ENCODE peak calls at places on chromosomes 12 and 14, in eight cellular contexts. I is hepatocyte, J is neuronal stem cell, Z is GM12878, L is IMR-90, S is Karpas-422, N is neural progenitor cell, V is GM23248. F is an unnamed sample.
A peak's percentile ranks its signal among the peaks of the same experiment; 100 is the strongest.

GRCh38 chr14:61503167-61503801 is 181.9 kb downstream of the PRKCH start:
- DNase-seq in J (no peak), V (no peak), L (peak; percentile 33), I (no peak), Z (peak; percentile 94), S (peak; percentile 93), N (no peak), F (no peak)

GRCh38 chr12:120962487-120963054 is 15.8 kb upstream of the HNF1A start:
- DNase-seq in Z (no peak), S (no peak), L (peak; percentile 5), V (peak; percentile 45), N (no peak), J (no peak), I (no peak), F (no peak)

GRCh38 chr14:54785778-54786160 is 116.9 kb downstream of the GCH1 start:
- DNase-seq in V (no peak), J (no peak), I (no peak), S (peak; percentile 91), L (no peak), Z (no peak), N (no peak), F (no peak)

GRCh38 chr12:2294651-2295475 is 242.1 kb downstream of the CACNA1C start:
- DNase-seq in Z (no peak), N (no peak), L (peak; percentile 69), V (peak; percentile 71), J (no peak), I (peak; percentile 51), S (no peak), F (peak; percentile 69)

GRCh38 chr12:130401703-130402102 is 64.0 kb downstream of the PIWIL1 start:
- DNase-seq in S (peak; percentile 62), J (peak; percentile 17), I (peak; percentile 45), L (no peak), Z (no peak), V (no peak), N (peak; percentile 67), F (no peak)

GRCh38 chr14:93115920-93116675 is at the start of gene ITPK1:
- DNase-seq in Z (no peak), N (peak; percentile 92), S (peak; percentile 88), V (peak; percentile 87), J (peak; percentile 74), I (peak; percentile 92), L (peak; percentile 41), F (peak; percentile 99)

GRCh38 chr12:91926810-91927209 is 218.8 kb downstream of the BTG1 start:
- DNase-seq in V (peak; percentile 48), S (no peak), Z (no peak), N (no peak), L (peak; percentile 90), J (no peak), I (peak; percentile 8), F (no peak)

GRCh38 chr12:81627336-81628189 is 131.6 kb downstream of the PPFIA2 start:
- DNase-seq in Z (no peak), N (peak; percentile 63), J (peak; percentile 20), I (peak; percentile 65), L (peak; percentile 36), V (peak; percentile 77), S (peak; percentile 70), F (no peak)

GRCh38 chr12:14256139-14256538 is 109.3 kb upstream of the ATF7IP start:
- DNase-seq in L (peak; percentile 51), V (peak; percentile 79), J (no peak), Z (no peak), I (no peak), N (no peak), S (no peak), F (peak; percentile 90)

GRCh38 chr12:92719674-92720073 is 16.9 kb downstream of the PLEKHG7 start:
- DNase-seq in V (peak; percentile 77), J (no peak), L (peak; percentile 22), I (no peak), S (no peak), N (no peak), Z (no peak), F (peak; percentile 58)

GRCh38 chr14:99534863-99535262 is 53.7 kb downstream of the CCNK start:
- DNase-seq in N (peak; percentile 71), Z (no peak), J (peak; percentile 51), I (no peak), S (no peak), L (no peak), V (no peak), F (peak; percentile 98)

GRCh38 chr14:55128386-55129085 is 516 bp upstream of the LGALS3 start:
- DNase-seq in I (peak; percentile 48), J (no peak), Z (no peak), V (peak; percentile 32), L (no peak), N (no peak), S (no peak), F (no peak)

GRCh38 chr14:92945544-92945943 is 22.6 kb downstream of the CHGA start:
- DNase-seq in Z (no peak), I (no peak), V (no peak), L (no peak), J (no peak), N (no peak), S (no peak), F (no peak)

GRCh38 chr12:32821293-32822089 is 65.8 kb upstream of the YARS2 start:
- DNase-seq in N (no peak), I (peak; percentile 12), S (no peak), L (no peak), J (no peak), Z (no peak), V (no peak), F (no peak)

GRCh38 chr12:27969011-27969900 is 3.3 kb downstream of the PTHLH start:
- DNase-seq in N (peak; percentile 54), J (no peak), I (peak; percentile 30), Z (no peak), L (peak; percentile 29), V (peak; percentile 73), S (no peak), F (peak; percentile 93)

GRCh38 chr12:6373022-6373787 is 2.2 kb downstream of the SCNN1A start:
- DNase-seq in I (no peak), Z (no peak), S (no peak), L (no peak), V (no peak), J (no peak), N (no peak), F (peak; percentile 72)

GRCh38 chr12:18747960-18748359 is 10.0 kb downstream of the CAPZA3 start:
- DNase-seq in V (peak; percentile 77), I (peak; percentile 8), J (no peak), N (no peak), L (peak; percentile 95), Z (no peak), S (no peak), F (no peak)

GRCh38 chr14:19873178-19873577 is 1.8 kb upstream of the OR4K2 start:
- DNase-seq in I (no peak), Z (no peak), N (no peak), J (no peak), V (no peak), S (no peak), L (no peak), F (no peak)
- H3K4me3 ChIP-seq in I (no peak overlapping the region), Z (no peak overlapping the region), N (no peak overlapping the region), J (no peak overlapping the region), V (no peak overlapping the region), S (no peak overlapping the region), L (no peak overlapping the region), F (no peak overlapping the region)

DNA sequence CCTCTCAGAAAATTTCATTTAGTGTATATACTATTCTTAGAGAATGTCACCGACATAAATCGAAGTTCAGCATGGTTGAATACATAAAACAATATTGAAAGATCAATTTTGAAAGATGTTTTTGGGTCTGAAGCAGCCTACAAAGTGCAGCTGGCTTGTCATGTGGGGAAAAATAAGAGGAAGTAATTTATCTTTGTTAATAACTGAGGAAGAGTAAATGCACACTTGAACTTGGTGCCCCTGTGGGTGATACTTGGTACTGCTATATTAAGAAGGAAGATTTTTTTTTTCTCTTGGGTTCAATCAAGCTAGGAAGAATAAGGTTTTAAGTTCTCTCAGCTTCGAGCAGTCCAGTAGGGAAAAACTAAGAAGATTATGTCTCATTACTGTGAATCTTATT is 661.3 kb downstream of the RPL10L start:
- DNase-seq in Z (no peak), L (no peak), N (no peak), V (no peak), J (no peak), S (peak; percentile 58), I (no peak), F (no peak)
- H2AFZ ChIP-seq in Z (no peak overlapping the region), L (no peak overlapping the region), N (no peak overlapping the region), V (no peak overlapping the region), J (no peak overlapping the region), S (no peak overlapping the region), I (no peak overlapping the region), F (no peak overlapping the region)

GRCh38 chr12:9866786-9867379 is 2.3 kb downstream of the CLEC2B start:
- DNase-seq in S (no peak), L (no peak), J (no peak), Z (no peak), I (no peak), N (no peak), V (peak; percentile 10), F (no peak)
- H3K4me3 ChIP-seq in S (no peak overlapping the region), L (no peak overlapping the region), J (no peak overlapping the region), Z (peak overlapping the region; percentile 51), I (no peak overlapping the region), N (no peak overlapping the region), V (peak overlapping the region; percentile 78), F (no peak overlapping the region)

GRCh38 chr12:109016978-109017377 is 3.9 kb downstream of the SVOP start:
- DNase-seq in L (no peak), J (no peak), V (no peak), I (no peak), N (no peak), Z (no peak), S (no peak), F (no peak)

GRCh38 chr12:109018276-109018675 is 2.6 kb downstream of the SVOP start:
- DNase-seq in Z (no peak), S (no peak), I (no peak), N (peak; percentile 11), L (no peak), V (no peak), J (no peak), F (no peak)

GRCh38 chr12:109020136-109020535 is 732 bp downstream of the SVOP start:
- DNase-seq in I (no peak), L (no peak), N (no peak), V (no peak), S (no peak), Z (no peak), J (no peak), F (no peak)

GRCh38 chr12:109014984-109015765 is 5.7 kb downstream of the SVOP start:
- DNase-seq in S (no peak), N (no peak), Z (no peak), I (no peak), J (no peak), V (no peak), L (no peak), F (no peak)

DNA sequence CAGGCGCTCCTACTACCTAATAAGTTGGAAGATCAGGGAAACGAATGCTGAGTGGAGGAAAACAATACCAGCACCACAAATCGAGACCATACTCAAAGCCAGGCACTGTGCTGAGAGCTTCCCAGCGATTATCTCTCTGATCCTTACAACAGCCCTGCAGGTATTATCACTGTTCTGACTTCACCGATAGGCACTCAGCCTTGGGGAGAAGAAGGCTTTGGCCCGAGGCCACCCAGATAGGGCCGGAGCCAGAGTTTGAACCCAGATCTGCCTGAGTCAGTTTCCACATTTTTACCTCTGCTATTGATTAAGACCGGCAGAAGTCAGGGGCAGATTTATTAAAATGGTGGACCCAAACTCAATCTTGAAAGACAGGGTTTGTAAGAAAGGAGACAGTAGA is 4.9 kb downstream of the SVOP start:
- DNase-seq in L (no peak), V (no peak), I (no peak), S (no peak), N (no peak), J (no peak), Z (no peak), F (no peak)
- H2AFZ ChIP-seq in L (no peak overlapping the region), V (no peak overlapping the region), I (no peak overlapping the region), S (no peak overlapping the region), N (no peak overlapping the region), J (no peak overlapping the region), Z (no peak overlapping the region), F (no peak overlapping the region)

F was measured in osteoblast.